ENCODE peak calls at places on chromosomes 7 and 10, in eight cellular contexts. R is endodermal cell, Q is GM12878, F is IMR-90, V is fibroblast of lung, H is HepG2, C is neural progenitor cell, Y is HCT116. I is an unnamed sample.

GRCh38 chr7:151901828-151902227 is 24.9 kb upstream of the PRKAG2 start:
- DNase-seq in R (no peak), Q (no peak), F (no peak), V (no peak), H (no peak), C (no peak), Y (no peak), I (no peak)

GRCh38 chr10:61902448-61903183 is 1.1 kb downstream of the ARID5B start:
- DNase-seq in R (peak; percentile 60), Q (no peak), F (peak; percentile 61), V (peak; percentile 71), H (peak; percentile 70), C (peak; percentile 65), Y (peak; percentile 51), I (no peak)

GRCh38 chr10:105068497-105068896 is 427.4 kb downstream of the SORCS3 start:
- DNase-seq in R (no peak), Q (no peak), F (no peak), V (peak; percentile 81), H (no peak), C (no peak), Y (no peak), I (no peak)

GRCh38 chr10:51000164-51000563 is 74.1 kb upstream of the PRKG1 start:
- DNase-seq in R (no peak), Q (no peak), F (peak; percentile 95), V (peak; percentile 49), H (no peak), C (no peak), Y (no peak), I (no peak)

GRCh38 chr7:11507929-11508328 is 324.1 kb downstream of the THSD7A start:
- DNase-seq in R (no peak), Q (no peak), F (no peak), V (no peak), H (no peak), C (peak; percentile 30), Y (no peak), I (no peak)

GRCh38 chr10:61835069-61835908 is 66.2 kb upstream of the ARID5B start:
- DNase-seq in R (peak; percentile 63), Q (peak; percentile 7), F (peak; percentile 78), V (peak; percentile 85), H (peak; percentile 44), C (peak; percentile 39), Y (peak; percentile 71), I (no peak)

GRCh38 chr10:92849576-92850090 is 1.3 kb downstream of the EXOC6 start:
- DNase-seq in R (no peak), Q (no peak), F (no peak), V (no peak), H (no peak), C (no peak), Y (no peak), I (no peak)

GRCh38 chr10:97780991-97781540 is 9.3 kb upstream of the SFRP5 start:
- DNase-seq in R (no peak), Q (no peak), F (no peak), V (no peak), H (no peak), C (no peak), Y (no peak), I (no peak)

GRCh38 chr10:113520606-113521481 is 32.0 kb upstream of the HABP2 start:
- DNase-seq in R (peak; percentile 90), Q (no peak), F (peak; percentile 70), V (peak; percentile 64), H (peak; percentile 41), C (peak; percentile 77), Y (peak; percentile 75), I (peak; percentile 59)

DNA sequence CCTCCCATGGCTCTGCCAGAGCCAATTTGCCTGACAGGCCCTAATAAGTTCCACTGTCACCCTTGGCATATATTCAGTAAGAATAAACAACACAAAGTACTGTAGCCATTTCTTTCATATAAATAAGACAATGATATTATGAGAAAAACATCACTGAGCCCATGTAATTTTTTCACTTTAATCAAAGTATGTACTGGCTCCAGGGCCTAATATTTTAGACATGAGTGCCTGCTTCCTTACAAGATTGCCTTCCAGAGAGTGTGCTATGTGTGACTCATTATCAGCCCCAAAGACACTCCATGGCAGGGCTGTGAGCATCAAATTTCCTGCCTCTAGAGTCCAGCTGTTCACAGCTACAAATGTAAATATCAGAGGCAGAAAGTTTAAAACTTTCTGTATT is 297.6 kb downstream of the LHFPL3 start:
- DNase-seq in R (no peak), Q (no peak), F (no peak), V (no peak), H (no peak), C (no peak), Y (no peak), I (no peak)
- H3K27me3 ChIP-seq in R (no peaks in the 10 kb centered on the region), Q (no peaks in the 10 kb centered on the region), F (no peaks in the 10 kb centered on the region), V (no peaks in the 10 kb centered on the region), H (no peaks in the 10 kb centered on the region), C (no peaks in the 10 kb centered on the region), Y (peaks cover 10% of the 10 kb centered on the region), I (no peaks in the 10 kb centered on the region)

GRCh38 chr7:128311003-128311402 is 32.7 kb downstream of the RBM28 start:
- DNase-seq in R (no peak), Q (no peak), F (peak; percentile 43), V (no peak), H (no peak), C (no peak), Y (no peak), I (no peak)

GRCh38 chr7:128310499-128310898 is 33.2 kb downstream of the RBM28 start:
- DNase-seq in R (no peak), Q (no peak), F (no peak), V (no peak), H (peak; percentile 62), C (no peak), Y (no peak), I (no peak)

GRCh38 chr7:128309921-128310320 is 33.8 kb downstream of the RBM28 start:
- DNase-seq in R (no peak), Q (no peak), F (no peak), V (no peak), H (no peak), C (peak; percentile 29), Y (no peak), I (no peak)

GRCh38 chr7:128307066-128307465 is 36.6 kb downstream of the RBM28 start:
- DNase-seq in R (no peak), Q (no peak), F (no peak), V (no peak), H (no peak), C (no peak), Y (no peak), I (no peak)

DNA sequence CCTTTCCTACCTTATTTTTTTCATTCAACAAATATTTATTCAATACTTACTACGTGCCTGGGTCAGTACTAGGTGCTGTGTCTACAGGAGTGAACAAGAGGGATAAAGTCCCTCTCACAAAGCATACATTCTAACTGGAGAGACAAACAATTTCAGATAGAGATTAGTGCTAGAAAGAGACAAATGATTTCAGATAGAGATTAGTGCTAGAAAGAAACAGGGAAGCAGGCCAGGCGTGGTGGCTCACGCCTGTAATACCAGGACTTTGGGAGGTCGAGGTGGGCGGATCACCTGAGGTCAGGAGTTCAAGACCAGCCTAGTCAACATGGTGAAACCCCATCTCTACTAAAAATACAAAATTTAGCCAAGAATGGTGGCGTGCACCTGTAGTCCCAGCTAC is 34.6 kb downstream of the RBM28 start:
- DNase-seq in R (no peak), Q (no peak), F (no peak), V (no peak), H (peak; percentile 41), C (no peak), Y (no peak), I (no peak)
- H3K9ac ChIP-seq in R (no peak overlapping the region), Q (no peak overlapping the region), F (no peak overlapping the region), V (no peak overlapping the region), H (no peak overlapping the region), C (no peak overlapping the region), Y (no peak overlapping the region), I (no peak overlapping the region)

GRCh38 chr7:27083646-27084045 is 12.2 kb downstream of the HOXA1 start:
- DNase-seq in R (no peak), Q (peak; percentile 8), F (no peak), V (no peak), H (no peak), C (no peak), Y (no peak), I (no peak)

GRCh38 chr7:27092753-27093097 is 3.1 kb downstream of the HOXA1 start:
- DNase-seq in R (no peak), Q (no peak), F (no peak), V (no peak), H (no peak), C (no peak), Y (no peak), I (no peak)

GRCh38 chr7:27091936-27092752 is 3.7 kb downstream of the HOXA1 start:
- DNase-seq in R (peak; percentile 79), Q (no peak), F (no peak), V (no peak), H (no peak), C (peak; percentile 11), Y (no peak), I (no peak)

GRCh38 chr7:27091125-27091524 is 4.7 kb downstream of the HOXA1 start:
- DNase-seq in R (no peak), Q (no peak), F (no peak), V (no peak), H (peak; percentile 65), C (no peak), Y (no peak), I (no peak)

DNA sequence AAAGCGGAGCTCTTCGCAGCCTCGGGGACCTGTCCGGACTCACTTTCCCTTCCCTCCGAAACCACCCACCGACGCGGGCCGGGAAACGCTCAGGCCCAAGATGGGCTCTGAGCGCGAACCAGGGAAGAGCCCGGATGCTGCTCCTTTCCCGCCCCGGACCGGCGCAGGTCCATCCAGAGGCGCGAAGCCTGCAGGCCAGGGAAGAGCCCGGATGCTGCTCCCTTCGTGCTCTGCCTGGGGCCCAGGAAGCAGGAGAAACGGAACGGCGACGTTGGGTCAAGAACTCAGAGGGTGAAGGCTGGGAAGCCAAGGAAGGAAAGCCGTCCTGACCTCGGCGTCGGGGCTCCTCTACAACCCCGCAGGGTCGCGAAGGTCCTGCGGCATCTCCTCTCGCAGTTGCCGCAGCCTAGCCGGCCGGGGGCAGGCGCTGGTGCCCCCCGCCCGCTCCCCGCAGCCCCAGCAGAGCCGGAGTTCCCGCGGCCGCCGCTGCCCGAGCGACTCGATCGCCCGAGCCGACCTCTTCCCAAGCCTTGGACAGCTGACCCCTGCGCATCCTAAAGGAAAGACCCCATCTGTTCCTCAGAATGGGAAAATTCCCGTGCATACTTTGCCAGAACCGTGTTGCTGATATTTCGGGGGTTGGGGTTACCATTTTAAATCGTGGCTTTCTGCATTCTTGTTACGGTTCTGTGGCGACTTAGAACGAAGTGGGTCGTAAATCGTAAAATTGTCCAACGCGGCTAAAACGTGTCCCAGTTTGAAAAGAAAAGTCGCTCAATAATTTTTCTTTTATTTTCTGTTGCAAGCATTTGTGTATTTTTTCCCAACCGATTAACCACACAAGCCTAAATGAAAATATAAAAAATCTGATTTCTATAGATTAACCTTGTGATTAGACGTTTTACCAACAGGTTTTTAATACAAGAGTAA is 7.5 kb downstream of the HOXA1 start:
- DNase-seq in R (peak; percentile 54), Q (no peak), F (no peak), V (no peak), H (no peak), C (no peak), Y (no peak), I (no peak)
- H3K27me3 ChIP-seq in R (peaks cover 97% of the 10 kb centered on the region), Q (no peaks in the 10 kb centered on the region), F (peaks cover 4% of the 10 kb centered on the region), V (peaks cover 4% of the 10 kb centered on the region), H (peaks cover 2% of the 10 kb centered on the region), C (peaks cover 96% of the 10 kb centered on the region), Y (no peaks in the 10 kb centered on the region), I (peaks cover 27% of the 10 kb centered on the region)

GRCh38 chr7:122679813-122680212 is 19.1 kb downstream of the RNF133 start:
- DNase-seq in R (no peak), Q (no peak), F (no peak), V (no peak), H (no peak), C (no peak), Y (no peak), I (no peak)
- H3K9ac ChIP-seq in R (no peak overlapping the region), Q (no peak overlapping the region), F (no peak overlapping the region), V (no peak overlapping the region), H (peak overlapping the region; percentile 74), C (no peak overlapping the region), Y (no peak overlapping the region), I (no peak overlapping the region)

GRCh38 chr10:117980216-117980615 is 66.5 kb downstream of the RAB11FIP2 start:
- DNase-seq in R (no peak), Q (no peak), F (peak; percentile 87), V (peak; percentile 85), H (no peak), C (no peak), Y (no peak), I (no peak)
- H3K27me3 ChIP-seq in R (no peaks in the 10 kb centered on the region), Q (no peaks in the 10 kb centered on the region), F (no peaks in the 10 kb centered on the region), V (no peaks in the 10 kb centered on the region), H (no peaks in the 10 kb centered on the region), C (no peaks in the 10 kb centered on the region), Y (peaks cover 9% of the 10 kb centered on the region), I (no peaks in the 10 kb centered on the region)

I was measured in NT2/D1.